ENCODE peak calls at places on chromosomes 5 and 9, in five cellular contexts. B is left ventricle myocardium inferior, H is DND-41, A is B cell, Z is fibroblast of lung. U is an unnamed sample.

GRCh38 chr5:16704945-16705344 is 88.1 kb upstream of the RETREG1 start:
- DNase-seq in B (no peak), H (no peak), A (no peak), Z (no peak), U (no peak)

GRCh38 chr9:88303785-88304495 is 84.3 kb upstream of the SPIN1 start:
- DNase-seq in B (no peak), H (no peak), A (no peak), Z (no peak), U (no peak)

GRCh38 chr9:68678430-68678829 is 26.6 kb upstream of the PIP5K1B start:
- DNase-seq in B (no peak), H (no peak), A (no peak), Z (no peak), U (no peak)

GRCh38 chr5:54630738-54631369 is 113.3 kb downstream of the SNX18 start:
- DNase-seq in B (no peak), H (no peak), A (no peak), Z (peak; percentile 36), U (no peak)

GRCh38 chr5:93677344-93678021 is 63.9 kb downstream of the POU5F2 start:
- DNase-seq in B (peak; percentile 21), H (no peak), A (no peak), Z (peak; percentile 97), U (peak; percentile 91)

GRCh38 chr9:134670851-134671281 is 29.3 kb downstream of the COL5A1 start:
- DNase-seq in B (no peak), H (no peak), A (no peak), Z (no peak), U (no peak)

GRCh38 chr5:148147415-148147814 is 20.9 kb upstream of the SPINK14 start:
- DNase-seq in B (no peak), H (no peak), A (no peak), Z (no peak), U (no peak)

GRCh38 chr5:54703568-54704255 is 186.2 kb downstream of the SNX18 start:
- DNase-seq in B (no peak), H (no peak), A (no peak), Z (no peak), U (no peak)

GRCh38 chr9:123784513-123784912 is 145.4 kb downstream of the DENND1A start:
- DNase-seq in B (no peak), H (no peak), A (no peak), Z (peak; percentile 92), U (peak; percentile 38)

GRCh38 chr5:148697177-148697820 is 43.0 kb upstream of the HTR4 start:
- DNase-seq in B (no peak), H (no peak), A (no peak), Z (peak; percentile 72), U (no peak)

GRCh38 chr5:5584236-5584749 is 161.8 kb downstream of the ICE1 start:
- DNase-seq in B (no peak), H (no peak), A (no peak), Z (no peak), U (no peak)

GRCh38 chr5:31377284-31377946 is 154.5 kb downstream of the DROSHA start:
- DNase-seq in B (no peak), H (no peak), A (no peak), Z (no peak), U (no peak)

GRCh38 chr5:140372971-140373487 is 13.0 kb downstream of the SLC4A9 start:
- DNase-seq in B (peak; percentile 73), H (peak; percentile 62), A (peak; percentile 43), Z (peak; percentile 79), U (peak; percentile 45)

GRCh38 chr5:146205499-146206202 is 2.2 kb downstream of the RBM27 start:
- DNase-seq in B (no peak), H (no peak), A (no peak), Z (no peak), U (no peak)

GRCh38 chr5:154242442-154242841 is 51.9 kb downstream of the GALNT10 start:
- DNase-seq in B (no peak), H (no peak), A (no peak), Z (no peak), U (no peak)

GRCh38 chr5:41763096-41763495 is 107.1 kb downstream of the OXCT1 start:
- DNase-seq in B (no peak), H (no peak), A (no peak), Z (peak; percentile 75), U (no peak)

GRCh38 chr5:73137575-73138530 is 17.5 kb downstream of the TMEM171 start:
- DNase-seq in B (no peak), H (no peak), A (no peak), Z (no peak), U (no peak)

GRCh38 chr5:127934791-127935256 is 148.7 kb upstream of the SLC12A2 start:
- DNase-seq in B (no peak), H (no peak), A (no peak), Z (peak; percentile 51), U (peak; percentile 2)

GRCh38 chr9:129595323-129595741 is 25.6 kb downstream of the C9orf50 start:
- DNase-seq in B (no peak), H (no peak), A (no peak), Z (no peak), U (no peak)

GRCh38 chr9:35570709-35571108 is 34.4 kb upstream of the TESK1 start:
- DNase-seq in B (no peak), H (no peak), A (no peak), Z (no peak), U (no peak)

GRCh38 chr9:105191508-105192118 is 52.8 kb upstream of the SLC44A1 start:
- DNase-seq in B (no peak), H (no peak), A (no peak), Z (peak; percentile 67), U (no peak)

GRCh38 chr5:67581203-67581602 is 384.6 kb upstream of the CD180 start:
- DNase-seq in B (no peak), H (no peak), A (no peak), Z (peak; percentile 51), U (no peak)

GRCh38 chr9:121731090-121731489 is 79.7 kb downstream of the DAB2IP start:
- DNase-seq in B (no peak), H (no peak), A (no peak), Z (no peak), U (no peak)

GRCh38 chr5:168301593-168302388 is 10.3 kb downstream of the WWC1 start:
- DNase-seq in B (no peak), H (no peak), A (no peak), Z (no peak), U (no peak)

GRCh38 chr5:179926657-179927056 is 19.0 kb upstream of the TBC1D9B start:
- DNase-seq in B (no peak), H (no peak), A (no peak), Z (no peak), U (no peak)

GRCh38 chr5:100110497-100110896 is 424.7 kb upstream of the FAM174A start:
- DNase-seq in B (no peak), H (no peak), A (no peak), Z (no peak), U (no peak)

GRCh38 chr5:61254969-61255555 is 77.0 kb upstream of the ZSWIM6 start:
- DNase-seq in B (no peak), H (no peak), A (no peak), Z (no peak), U (no peak)

GRCh38 chr5:163379298-163380155 is 57.9 kb upstream of the CCNG1 start:
- DNase-seq in B (no peak), H (no peak), A (no peak), Z (peak; percentile 90), U (no peak)

GRCh38 chr9:88497224-88497623 is 37.8 kb upstream of the NXNL2 start:
- DNase-seq in B (no peak), H (no peak), A (no peak), Z (no peak), U (no peak)

GRCh38 chr9:127706836-127707241 is at the start of gene CFAP157:
- DNase-seq in B (no peak), H (no peak), A (no peak), Z (no peak), U (no peak)

GRCh38 chr5:177005619-177006264 is 837 bp downstream of the UIMC1 start:
- DNase-seq in B (peak; percentile 74), H (peak; percentile 70), A (peak; percentile 56), Z (peak; percentile 55), U (peak; percentile 29)
- TF ChIP-seq CTCF in B (peak; percentile 71), H (peak; percentile 71), A (peak; percentile 53), Z (peak; percentile 58), U (peak; percentile 62)

GRCh38 chr9:131559416-131560000 is 14.2 kb downstream of the PRRT1B start:
- DNase-seq in B (no peak), H (no peak), A (no peak), Z (no peak), U (no peak)
- TF ChIP-seq CTCF in B (no peak), H (peak; percentile 11), A (no peak), Z (no peak), U (no peak)

GRCh38 chr5:158013939-158014338 is 155.0 kb upstream of the CLINT1 start:
- DNase-seq in B (no peak), H (peak; percentile 8), A (no peak), Z (peak; percentile 19), U (no peak)
- TF ChIP-seq CTCF in B (peak; percentile 58), H (peak; percentile 53), A (no peak), Z (peak; percentile 53), U (peak; percentile 56)

DNA sequence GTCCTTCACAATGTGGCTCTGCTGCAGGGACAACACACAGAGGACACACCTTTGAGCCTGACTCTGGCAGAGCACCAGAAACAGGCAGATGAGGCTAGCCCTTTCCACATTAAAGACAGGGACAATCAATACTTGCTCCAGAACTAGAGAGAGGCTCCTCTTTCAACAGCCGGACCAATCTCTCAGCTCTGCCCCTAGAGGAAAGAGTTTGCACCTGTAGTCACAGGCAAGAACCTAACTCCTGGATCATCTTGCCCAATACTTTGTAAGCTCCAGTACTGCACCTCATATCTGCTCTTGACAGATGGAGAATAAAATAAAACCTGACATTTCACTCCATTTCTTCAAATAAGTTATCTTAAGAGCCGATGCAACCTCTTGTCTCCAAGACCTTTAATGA is 52.1 kb downstream of the EPB41L4A start:
- DNase-seq in B (no peak), H (no peak), A (no peak), Z (no peak), U (no peak)
- TF ChIP-seq CTCF in B (peak; percentile 20), H (peak; percentile 54), A (peak; percentile 30), Z (no peak), U (no peak)

DNA sequence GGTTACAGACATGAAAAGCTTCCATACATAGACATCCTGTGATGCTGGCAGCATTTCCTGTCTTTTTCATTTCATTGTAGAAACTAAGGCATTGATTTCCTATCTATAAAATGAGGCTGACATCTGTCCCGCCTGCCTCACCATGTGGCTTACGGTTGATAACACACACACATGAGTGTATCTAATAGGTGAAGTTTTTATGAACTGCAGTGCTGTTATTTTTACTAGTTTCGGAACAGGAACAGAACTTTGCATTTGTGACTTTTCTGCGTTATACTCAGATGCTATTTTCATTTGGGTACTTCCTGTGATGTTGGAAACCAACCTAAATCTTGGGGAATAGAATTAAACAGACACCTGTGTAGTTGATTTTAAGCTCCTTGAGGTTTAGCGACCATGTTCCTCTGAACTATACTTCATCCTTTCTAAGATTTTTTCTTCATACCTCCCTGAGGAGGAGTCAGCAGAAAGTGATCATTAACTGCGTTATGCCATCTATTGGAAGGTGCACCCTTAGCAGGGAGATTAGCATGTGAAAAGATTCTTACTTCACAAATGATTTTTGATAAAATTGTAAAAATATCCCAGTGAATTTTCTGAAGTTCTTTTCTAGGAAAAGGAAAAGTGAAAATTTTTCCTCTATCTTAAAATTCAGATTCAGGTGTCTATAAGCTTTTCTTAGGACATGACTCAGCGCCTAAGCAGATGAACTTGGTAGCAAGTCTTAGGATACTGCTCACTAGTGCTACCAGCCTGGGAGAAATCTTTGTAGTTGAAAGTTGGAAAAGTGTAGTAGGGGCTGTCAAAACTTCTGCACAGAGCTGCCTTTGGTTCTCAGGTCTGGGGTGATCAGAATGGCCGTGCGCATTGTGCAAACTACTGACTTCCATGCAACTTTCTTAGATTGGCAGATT is 134.5 kb downstream of the TRIO start:
- DNase-seq in B (no peak), H (no peak), A (no peak), Z (no peak), U (no peak)
- TF ChIP-seq CTCF in B (no peak), H (no peak), A (no peak), Z (no peak), U (no peak)

GRCh38 chr9:109953813-109954489 is 174.0 kb downstream of the PALM2AKAP2 start:
- DNase-seq in B (no peak), H (no peak), A (no peak), Z (no peak), U (no peak)
- TF ChIP-seq CTCF in B (no peak), H (peak; percentile 43), A (peak; percentile 57), Z (peak; percentile 6), U (no peak)

U was measured in AG09319.